ENCODE peak calls at places on chromosome 1, in five cellular contexts. F is cardiac fibroblast, M is mucosa of descending colon, O is Caki2, Q is HCEC 1CT. J is an unnamed sample.

GRCh38 chr1:59879556-59879955 is 47.0 kb downstream of the CYP2J2 start:
- DNase-seq in Q (peak; percentile 54), O (no peak), M (peak; percentile 97), F (peak; percentile 88), J (peak; percentile 26)

GRCh38 chr1:1240822-1241587 is 5.5 kb downstream of the C1QTNF12 start:
- DNase-seq in M (no peak), F (no peak), Q (no peak), O (no peak), J (no peak)

GRCh38 chr1:218242171-218242570 is 42.9 kb upstream of the RRP15 start:
- DNase-seq in O (no peak), M (no peak), F (no peak), Q (no peak), J (no peak)

GRCh38 chr1:214146523-214146922 is 134.4 kb upstream of the SMYD2 start:
- DNase-seq in F (no peak), M (peak; percentile 53), O (no peak), Q (no peak), J (no peak)

GRCh38 chr1:21552715-21553114 is 43.5 kb downstream of the ALPL start:
- DNase-seq in O (no peak), M (no peak), Q (peak; percentile 97), F (peak; percentile 93), J (no peak)

GRCh38 chr1:156860113-156860638 is 489 bp upstream of the NTRK1 start:
- DNase-seq in O (peak; percentile 55), F (peak; percentile 45), Q (peak; percentile 39), M (peak; percentile 44), J (peak; percentile 94)

GRCh38 chr1:246725191-246725590 is 982 bp downstream of the SCCPDH start:
- DNase-seq in F (no peak), Q (no peak), O (no peak), M (no peak), J (no peak)

GRCh38 chr1:202551683-202552082 is 158.6 kb downstream of the SYT2 start:
- DNase-seq in Q (no peak), F (peak; percentile 12), O (no peak), M (no peak), J (no peak)

GRCh38 chr1:64875101-64875500 is 91.2 kb downstream of the JAK1 start:
- DNase-seq in M (no peak), Q (no peak), O (no peak), F (no peak), J (no peak)

GRCh38 chr1:14968251-14968812 is 185.2 kb upstream of the TMEM51 start:
- DNase-seq in F (peak; percentile 78), M (no peak), Q (peak; percentile 34), O (peak; percentile 61), J (no peak)

GRCh38 chr1:7432102-7432895 is 338.8 kb upstream of the VAMP3 start:
- DNase-seq in F (no peak), Q (no peak), O (no peak), M (no peak), J (no peak)

GRCh38 chr1:150476754-150477153 is 10.5 kb upstream of the TARS2 start:
- DNase-seq in F (no peak), Q (peak; percentile 52), M (no peak), O (no peak), J (no peak)

GRCh38 chr1:184541537-184542152 is 154.8 kb downstream of the C1orf21 start:
- DNase-seq in O (no peak), M (no peak), Q (no peak), F (no peak), J (no peak)

GRCh38 chr1:168905631-168906030 is 176.6 kb upstream of the DPT start:
- DNase-seq in F (no peak), Q (no peak), M (no peak), O (no peak), J (no peak)

GRCh38 chr1:206971029-206971655 is 882 bp upstream of the FCAMR start:
- DNase-seq in Q (no peak), O (no peak), M (peak; percentile 6), F (no peak), J (no peak)

J was measured in H7.